ENCODE peak calls at places on chromosomes 2 and 18, in seven cellular contexts. One of them, this sample, is unnamed.

GRCh38 chr18:71998547-71998946 is 545.6 kb downstream of the CBLN2 start:
- DNase-seq in sciatic nerve: no peak
- DNase-seq in effector memory CD8-positive, alpha-beta T cell: no peak
- DNase-seq in A549: no peak
- DNase-seq in NCI-H2081: no peak
- DNase-seq in dorsolateral prefrontal cortex: no peak
- DNase-seq in ureter: no peak
- DNase-seq in this sample: no peak

GRCh38 chr2:223008162-223008561 is 43.8 kb upstream of the KCNE4 start:
- DNase-seq in sciatic nerve: no peak
- DNase-seq in effector memory CD8-positive, alpha-beta T cell: no peak
- DNase-seq in A549: no peak
- DNase-seq in NCI-H2081: no peak
- DNase-seq in dorsolateral prefrontal cortex: no peak
- DNase-seq in ureter: no peak
- DNase-seq in this sample: no peak

GRCh38 chr2:65319080-65319673 is 91.5 kb downstream of the ACTR2 start:
- DNase-seq in sciatic nerve: no peak
- DNase-seq in effector memory CD8-positive, alpha-beta T cell: no peak
- DNase-seq in A549: no peak
- DNase-seq in NCI-H2081: no peak
- DNase-seq in dorsolateral prefrontal cortex: no peak
- DNase-seq in ureter: no peak
- DNase-seq in this sample: no peak

GRCh38 chr2:236642584-236643291 is 73.1 kb downstream of the ACKR3 start:
- DNase-seq in sciatic nerve: peak; percentile 92
- DNase-seq in effector memory CD8-positive, alpha-beta T cell: no peak
- DNase-seq in A549: peak; percentile 26
- DNase-seq in NCI-H2081: no peak
- DNase-seq in dorsolateral prefrontal cortex: no peak
- DNase-seq in ureter: peak; percentile 86
- DNase-seq in this sample: no peak

GRCh38 chr2:147760984-147761383 is 83.8 kb upstream of the ACVR2A start:
- DNase-seq in sciatic nerve: no peak
- DNase-seq in effector memory CD8-positive, alpha-beta T cell: no peak
- DNase-seq in A549: no peak
- DNase-seq in NCI-H2081: no peak
- DNase-seq in dorsolateral prefrontal cortex: no peak
- DNase-seq in ureter: no peak
- DNase-seq in this sample: no peak

GRCh38 chr18:3498705-3499451 is 48.9 kb downstream of the TGIF1 start:
- DNase-seq in sciatic nerve: peak; percentile 59
- DNase-seq in effector memory CD8-positive, alpha-beta T cell: no peak
- DNase-seq in A549: peak; percentile 18
- DNase-seq in NCI-H2081: peak; percentile 46
- DNase-seq in dorsolateral prefrontal cortex: no peak
- DNase-seq in ureter: no peak
- DNase-seq in this sample: peak; percentile 49

GRCh38 chr2:136383161-136383560 is 265.2 kb upstream of the CXCR4 start:
- DNase-seq in sciatic nerve: no peak
- DNase-seq in effector memory CD8-positive, alpha-beta T cell: no peak
- DNase-seq in A549: no peak
- DNase-seq in NCI-H2081: no peak
- DNase-seq in dorsolateral prefrontal cortex: no peak
- DNase-seq in ureter: no peak
- DNase-seq in this sample: no peak

GRCh38 chr2:234137400-234138014 is 87.0 kb downstream of the SPP2 start:
- DNase-seq in sciatic nerve: no peak
- DNase-seq in effector memory CD8-positive, alpha-beta T cell: no peak
- DNase-seq in A549: peak; percentile 21
- DNase-seq in NCI-H2081: no peak
- DNase-seq in dorsolateral prefrontal cortex: no peak
- DNase-seq in ureter: no peak
- DNase-seq in this sample: no peak

GRCh38 chr2:157433335-157433890 is 10.5 kb downstream of the CYTIP start:
- DNase-seq in sciatic nerve: no peak
- DNase-seq in effector memory CD8-positive, alpha-beta T cell: no peak
- DNase-seq in A549: no peak
- DNase-seq in NCI-H2081: no peak
- DNase-seq in dorsolateral prefrontal cortex: no peak
- DNase-seq in ureter: no peak
- DNase-seq in this sample: no peak

GRCh38 chr2:8500124-8501054 is 181.5 kb upstream of the ID2 start:
- DNase-seq in sciatic nerve: no peak
- DNase-seq in effector memory CD8-positive, alpha-beta T cell: no peak
- DNase-seq in A549: no peak
- DNase-seq in NCI-H2081: peak; percentile 42
- DNase-seq in dorsolateral prefrontal cortex: no peak
- DNase-seq in ureter: no peak
- DNase-seq in this sample: no peak

GRCh38 chr2:153432381-153432780 is 46.2 kb downstream of the RPRM start:
- DNase-seq in sciatic nerve: no peak
- DNase-seq in effector memory CD8-positive, alpha-beta T cell: no peak
- DNase-seq in A549: no peak
- DNase-seq in NCI-H2081: no peak
- DNase-seq in dorsolateral prefrontal cortex: no peak
- DNase-seq in ureter: no peak
- DNase-seq in this sample: no peak

GRCh38 chr2:184047536-184047935 is 550.8 kb upstream of the ZNF804A start:
- DNase-seq in sciatic nerve: no peak
- DNase-seq in effector memory CD8-positive, alpha-beta T cell: no peak
- DNase-seq in A549: no peak
- DNase-seq in NCI-H2081: no peak
- DNase-seq in dorsolateral prefrontal cortex: no peak
- DNase-seq in ureter: no peak
- DNase-seq in this sample: no peak

GRCh38 chr18:13235326-13235937 is 16.9 kb downstream of the LDLRAD4 start:
- DNase-seq in sciatic nerve: peak; percentile 26
- DNase-seq in effector memory CD8-positive, alpha-beta T cell: no peak
- DNase-seq in A549: no peak
- DNase-seq in NCI-H2081: no peak
- DNase-seq in dorsolateral prefrontal cortex: no peak
- DNase-seq in ureter: peak; percentile 34
- DNase-seq in this sample: no peak

GRCh38 chr2:205802069-205802468 is 119.8 kb downstream of the NRP2 start:
- DNase-seq in sciatic nerve: no peak
- DNase-seq in effector memory CD8-positive, alpha-beta T cell: no peak
- DNase-seq in A549: no peak
- DNase-seq in NCI-H2081: no peak
- DNase-seq in dorsolateral prefrontal cortex: no peak
- DNase-seq in ureter: no peak
- DNase-seq in this sample: no peak

GRCh38 chr2:15647622-15648590 is 56.2 kb downstream of the DDX1 start:
- DNase-seq in sciatic nerve: no peak
- DNase-seq in effector memory CD8-positive, alpha-beta T cell: no peak
- DNase-seq in A549: no peak
- DNase-seq in NCI-H2081: no peak
- DNase-seq in dorsolateral prefrontal cortex: no peak
- DNase-seq in ureter: no peak
- DNase-seq in this sample: no peak

GRCh38 chr2:84247532-84247931 is 211.5 kb downstream of the SUCLG1 start:
- DNase-seq in sciatic nerve: no peak
- DNase-seq in effector memory CD8-positive, alpha-beta T cell: no peak
- DNase-seq in A549: no peak
- DNase-seq in NCI-H2081: no peak
- DNase-seq in dorsolateral prefrontal cortex: no peak
- DNase-seq in ureter: no peak
- DNase-seq in this sample: no peak

GRCh38 chr18:22314406-22314805 is 103.3 kb downstream of the CTAGE1 start:
- DNase-seq in sciatic nerve: no peak
- DNase-seq in effector memory CD8-positive, alpha-beta T cell: no peak
- DNase-seq in A549: no peak
- DNase-seq in NCI-H2081: no peak
- DNase-seq in dorsolateral prefrontal cortex: no peak
- DNase-seq in ureter: no peak
- DNase-seq in this sample: no peak

GRCh38 chr2:109604597-109604996 is 9.2 kb downstream of the SEPTIN10 start:
- DNase-seq in sciatic nerve: no peak
- DNase-seq in effector memory CD8-positive, alpha-beta T cell: no peak
- DNase-seq in A549: peak; percentile 38
- DNase-seq in NCI-H2081: no peak
- DNase-seq in dorsolateral prefrontal cortex: no peak
- DNase-seq in ureter: no peak
- DNase-seq in this sample: no peak

GRCh38 chr2:229586746-229587705 is 127.3 kb downstream of the DNER start:
- DNase-seq in sciatic nerve: peak; percentile 92
- DNase-seq in effector memory CD8-positive, alpha-beta T cell: no peak
- DNase-seq in A549: peak; percentile 76
- DNase-seq in NCI-H2081: peak; percentile 46
- DNase-seq in dorsolateral prefrontal cortex: peak; percentile 90
- DNase-seq in ureter: peak; percentile 69
- DNase-seq in this sample: peak; percentile 63

GRCh38 chr2:6780765-6781274 is 84.9 kb downstream of the CMPK2 start:
- DNase-seq in sciatic nerve: peak; percentile 66
- DNase-seq in effector memory CD8-positive, alpha-beta T cell: no peak
- DNase-seq in A549: no peak
- DNase-seq in NCI-H2081: peak; percentile 66
- DNase-seq in dorsolateral prefrontal cortex: no peak
- DNase-seq in ureter: no peak
- DNase-seq in this sample: no peak

GRCh38 chr2:61898810-61899209 is 6.7 kb upstream of the COMMD1 start:
- DNase-seq in sciatic nerve: no peak
- DNase-seq in effector memory CD8-positive, alpha-beta T cell: no peak
- DNase-seq in A549: no peak
- DNase-seq in NCI-H2081: peak; percentile 21
- DNase-seq in dorsolateral prefrontal cortex: no peak
- DNase-seq in ureter: no peak
- DNase-seq in this sample: no peak

GRCh38 chr2:71833855-71834554 is 313.7 kb downstream of the CYP26B1 start:
- DNase-seq in sciatic nerve: peak; percentile 71
- DNase-seq in effector memory CD8-positive, alpha-beta T cell: no peak
- DNase-seq in A549: no peak
- DNase-seq in NCI-H2081: no peak
- DNase-seq in dorsolateral prefrontal cortex: no peak
- DNase-seq in ureter: no peak
- DNase-seq in this sample: no peak

GRCh38 chr2:241638940-241639339 is 1.4 kb downstream of the ATG4B start:
- DNase-seq in sciatic nerve: no peak
- DNase-seq in effector memory CD8-positive, alpha-beta T cell: no peak
- DNase-seq in A549: no peak
- DNase-seq in NCI-H2081: no peak
- DNase-seq in dorsolateral prefrontal cortex: no peak
- DNase-seq in ureter: no peak
- DNase-seq in this sample: no peak

GRCh38 chr2:217936952-217937351 is 65.8 kb downstream of the TNS1 start:
- DNase-seq in sciatic nerve: no peak
- DNase-seq in effector memory CD8-positive, alpha-beta T cell: no peak
- DNase-seq in A549: no peak
- DNase-seq in NCI-H2081: no peak
- DNase-seq in dorsolateral prefrontal cortex: no peak
- DNase-seq in ureter: no peak
- DNase-seq in this sample: no peak

GRCh38 chr2:26355038-26355995 is 8.7 kb upstream of the ADGRF3 start:
- DNase-seq in sciatic nerve: no peak
- DNase-seq in effector memory CD8-positive, alpha-beta T cell: no peak
- DNase-seq in A549: peak; percentile 75
- DNase-seq in NCI-H2081: no peak
- DNase-seq in dorsolateral prefrontal cortex: no peak
- DNase-seq in ureter: no peak
- DNase-seq in this sample: no peak

GRCh38 chr2:159088906-159089305 is 120.5 kb downstream of the TANC1 start:
- DNase-seq in sciatic nerve: no peak
- DNase-seq in effector memory CD8-positive, alpha-beta T cell: no peak
- DNase-seq in A549: no peak
- DNase-seq in NCI-H2081: no peak
- DNase-seq in dorsolateral prefrontal cortex: no peak
- DNase-seq in ureter: no peak
- DNase-seq in this sample: no peak